ENCODE peak calls at places on chromosomes 2 and 18, in six cellular contexts. I is CD4-positive, CD25-positive, alpha-beta regulatory T cell; W is heart left ventricle; N is T1000; O is MM.1S; S is GM13977. H is an unnamed sample.

GRCh38 chr2:147547425-147547824 is 297.4 kb upstream of the ACVR2A start:
- DNase-seq in I (no peak), W (no peak), N (no peak), O (no peak), S (no peak), H (no peak)

GRCh38 chr2:119837759-119838158 is 78.0 kb downstream of the PTPN4 start:
- DNase-seq in I (no peak), W (no peak), N (no peak), O (no peak), S (no peak), H (no peak)

GRCh38 chr2:178271629-178272333 is 77.5 kb downstream of the OSBPL6 start:
- DNase-seq in I (no peak), W (peak; percentile 84), N (no peak), O (no peak), S (no peak), H (no peak)

GRCh38 chr2:108912629-108912902 is 76.5 kb downstream of the EDAR start:
- DNase-seq in I (no peak), W (no peak), N (no peak), O (no peak), S (no peak), H (no peak)

GRCh38 chr2:121596221-121597080 is 52.8 kb downstream of the CLASP1 start:
- DNase-seq in I (no peak), W (peak; percentile 31), N (no peak), O (no peak), S (peak; percentile 31), H (peak; percentile 12)

GRCh38 chr18:22828171-22828570 is 105.0 kb upstream of the RBBP8 start:
- DNase-seq in I (no peak), W (no peak), N (no peak), O (no peak), S (no peak), H (no peak)

GRCh38 chr2:237732790-237733349 is 65.7 kb upstream of the RBM44 start:
- DNase-seq in I (no peak), W (peak; percentile 75), N (no peak), O (no peak), S (no peak), H (no peak)

GRCh38 chr2:43566461-43566729 is 29.4 kb downstream of the THADA start:
- DNase-seq in I (no peak), W (no peak), N (no peak), O (no peak), S (no peak), H (no peak)

GRCh38 chr18:43061816-43062215 is 53.7 kb downstream of the RIT2 start:
- DNase-seq in I (no peak), W (no peak), N (no peak), O (no peak), S (no peak), H (no peak)

GRCh38 chr2:36659872-36660312 is 36.6 kb upstream of the VIT start:
- DNase-seq in I (no peak), W (no peak), N (no peak), O (no peak), S (peak; percentile 27), H (no peak)

GRCh38 chr2:152339762-152340286 is 4.8 kb downstream of the FMNL2 start:
- DNase-seq in I (no peak), W (no peak), N (no peak), O (no peak), S (no peak), H (no peak)

GRCh38 chr18:35139517-35139916 is 98.3 kb downstream of the MAPRE2 start:
- DNase-seq in I (no peak), W (no peak), N (no peak), O (no peak), S (no peak), H (no peak)

GRCh38 chr2:3334392-3334791 is 43.2 kb downstream of the EIPR1 start:
- DNase-seq in I (no peak), W (no peak), N (no peak), O (no peak), S (no peak), H (no peak)